ENCODE peak calls at places on chromosome 11, in eight cellular contexts. V is Karpas-422, E is GM23338, P is IMR-90, X is A549, N is neural progenitor cell, I is neuronal stem cell, C is HCT116. O is an unnamed sample.

GRCh38 chr11:95641506-95641905 is 148.1 kb downstream of the FAM76B start:
- DNase-seq in C (no peak), N (no peak), I (no peak), E (no peak), X (no peak), V (no peak), P (no peak), O (no peak)

GRCh38 chr11:35387341-35387982 is 31.9 kb downstream of the SLC1A2 start:
- DNase-seq in I (no peak), V (no peak), X (peak; percentile 41), C (no peak), P (peak; percentile 53), N (no peak), E (no peak), O (no peak)

GRCh38 chr11:33471541-33471940 is 214.4 kb downstream of the HIPK3 start:
- DNase-seq in E (no peak), N (no peak), X (no peak), P (no peak), I (no peak), V (no peak), C (no peak), O (no peak)

GRCh38 chr11:43508511-43508918 is 149.8 kb downstream of the TTC17 start:
- DNase-seq in E (no peak), N (no peak), I (no peak), P (peak; percentile 61), X (peak; percentile 19), V (no peak), C (no peak), O (no peak)

GRCh38 chr11:123083623-123084029 is 21.7 kb upstream of the HSPA8 start:
- DNase-seq in C (peak; percentile 85), N (no peak), P (peak; percentile 99), I (no peak), E (no peak), X (peak; percentile 88), V (no peak), O (no peak)

GRCh38 chr11:133818302-133818701 is 27.0 kb downstream of the SPATA19 start:
- DNase-seq in V (no peak), N (no peak), P (no peak), E (no peak), X (no peak), I (no peak), C (no peak), O (no peak)

GRCh38 chr11:5690736-5691135 is 1.1 kb downstream of the TRIM22 start:
- DNase-seq in C (no peak), V (peak; percentile 69), X (no peak), N (no peak), I (no peak), P (peak; percentile 13), E (no peak), O (peak; percentile 24)

GRCh38 chr11:78312712-78313111 is 104.9 kb downstream of the GAB2 start:
- DNase-seq in C (no peak), V (no peak), I (no peak), E (no peak), N (no peak), X (no peak), P (no peak), O (no peak)

GRCh38 chr11:58564226-58564625 is 11.4 kb downstream of the LPXN start:
- DNase-seq in E (no peak), P (no peak), I (no peak), X (no peak), N (no peak), C (no peak), V (no peak), O (no peak)

GRCh38 chr11:76791861-76792260 is 8.7 kb downstream of the TSKU start:
- DNase-seq in V (no peak), I (no peak), X (peak; percentile 79), N (no peak), C (no peak), P (peak; percentile 78), E (no peak), O (no peak)

GRCh38 chr11:93986716-93987115 is 34.4 kb upstream of the HEPHL1 start:
- DNase-seq in X (peak; percentile 14), N (no peak), P (peak; percentile 10), I (no peak), E (no peak), V (no peak), C (peak; percentile 8), O (no peak)

GRCh38 chr11:83292709-83293435 is 6.7 kb upstream of the CCDC90B start:
- DNase-seq in C (peak; percentile 39), E (peak; percentile 95), N (peak; percentile 85), V (peak; percentile 89), P (peak; percentile 73), X (peak; percentile 67), I (peak; percentile 58), O (peak; percentile 75)

GRCh38 chr11:66979336-66979980 is 4.4 kb downstream of the C11orf86 start:
- DNase-seq in X (no peak), C (no peak), V (no peak), N (no peak), E (no peak), I (no peak), P (no peak), O (no peak)

GRCh38 chr11:17845431-17845881 is 110.9 kb downstream of the KCNC1 start:
- DNase-seq in N (no peak), E (no peak), X (no peak), I (no peak), V (no peak), C (no peak), P (peak; percentile 91), O (no peak)

GRCh38 chr11:18703001-18703763 is 4.6 kb downstream of the TMEM86A start:
- DNase-seq in V (no peak), I (no peak), P (no peak), X (no peak), C (no peak), E (no peak), N (peak; percentile 23), O (no peak)

GRCh38 chr11:128726464-128727139 is 32.7 kb downstream of the FLI1 start:
- DNase-seq in C (no peak), N (no peak), I (no peak), V (peak; percentile 78), E (no peak), X (no peak), P (no peak), O (peak; percentile 79)

GRCh38 chr11:383431-383830 is 10.6 kb upstream of the PKP3 start:
- DNase-seq in E (no peak), P (no peak), V (no peak), I (no peak), X (no peak), N (no peak), C (no peak), O (no peak)

GRCh38 chr11:36744375-36745168 is 146.5 kb upstream of the RAG2 start:
- DNase-seq in C (peak; percentile 46), N (peak; percentile 85), X (peak; percentile 73), I (peak; percentile 69), E (peak; percentile 90), P (peak; percentile 66), V (peak; percentile 83), O (peak; percentile 47)

GRCh38 chr11:123000721-123001120 is 19.1 kb upstream of the BSX start:
- DNase-seq in E (no peak), N (no peak), C (no peak), P (no peak), I (no peak), V (no peak), X (no peak), O (no peak)

GRCh38 chr11:112822478-112823274 is 138.5 kb upstream of the NCAM1 start:
- DNase-seq in I (no peak), C (no peak), X (no peak), P (no peak), V (no peak), N (peak; percentile 82), E (peak; percentile 68), O (no peak)

GRCh38 chr11:62402226-62402625 is 16.6 kb upstream of the SCGB1A1 start:
- DNase-seq in V (no peak), P (no peak), I (no peak), N (no peak), X (no peak), C (no peak), E (no peak), O (no peak)

GRCh38 chr11:65793144-65793581 is 6.3 kb downstream of the OVOL1 start:
- DNase-seq in C (no peak), X (no peak), E (no peak), N (no peak), P (no peak), I (no peak), V (no peak), O (no peak)

GRCh38 chr11:118046051-118046963 is 30.6 kb upstream of the TMPRSS4 start:
- DNase-seq in C (no peak), I (no peak), N (no peak), V (no peak), E (no peak), P (no peak), X (no peak), O (no peak)

GRCh38 chr11:6898911-6899310 is 6.6 kb upstream of the OR2D2 start:
- DNase-seq in X (no peak), N (no peak), E (no peak), C (no peak), P (no peak), V (no peak), I (no peak), O (no peak)

GRCh38 chr11:126115253-126115540 is 52.5 kb upstream of the CDON start:
- DNase-seq in X (no peak), V (no peak), C (no peak), E (no peak), P (no peak), I (no peak), N (no peak), O (no peak)

GRCh38 chr11:72483412-72484186 is 49.3 kb upstream of the CLPB start:
- DNase-seq in N (no peak), C (no peak), P (peak; percentile 50), X (peak; percentile 10), I (no peak), E (no peak), V (no peak), O (no peak)
- H3K4me2 ChIP-seq in N (no peak overlapping the region), C (no peak overlapping the region), P (no peak overlapping the region), X (no peak overlapping the region), I (no peak overlapping the region), E (no peak overlapping the region), V (no peak overlapping the region), O (no peak overlapping the region)

GRCh38 chr11:92797874-92798273 is 171.6 kb upstream of the MTNR1B start:
- DNase-seq in N (no peak), P (no peak), V (no peak), I (no peak), X (no peak), E (no peak), C (no peak), O (no peak)
- H3K4me2 ChIP-seq in N (no peak overlapping the region), P (no peak overlapping the region), V (no peak overlapping the region), I (no peak overlapping the region), X (no peak overlapping the region), E (no peak overlapping the region), C (no peak overlapping the region), O (no peak overlapping the region)

GRCh38 chr11:121419839-121420238 is 32.3 kb upstream of the SORL1 start:
- DNase-seq in C (no peak), P (no peak), N (no peak), V (no peak), E (no peak), X (no peak), I (no peak), O (no peak)
- H3K4me2 ChIP-seq in C (no peak overlapping the region), P (no peak overlapping the region), N (no peak overlapping the region), V (no peak overlapping the region), E (no peak overlapping the region), X (no peak overlapping the region), I (no peak overlapping the region), O (peak overlapping the region; percentile 59)

DNA sequence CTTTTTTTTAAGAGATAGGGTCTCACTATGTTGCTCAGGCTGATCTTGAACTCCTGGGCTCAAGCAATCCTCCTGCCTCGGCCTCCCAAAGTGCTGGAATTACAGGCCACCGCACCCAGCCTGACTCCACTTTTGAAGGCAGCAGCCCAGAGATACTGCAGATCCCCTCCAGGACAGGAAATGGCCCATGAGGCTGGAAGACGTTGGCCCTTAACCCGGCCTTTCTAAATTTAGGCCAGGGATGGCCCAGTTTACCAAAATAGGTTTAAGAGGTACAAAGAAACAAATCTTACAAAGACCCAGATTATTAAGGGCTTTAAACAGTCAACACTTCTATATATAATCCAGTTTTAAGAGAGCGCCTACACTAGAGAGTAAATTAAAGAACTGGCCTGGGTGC is 32.2 kb downstream of the CPT1A start:
- DNase-seq in P (no peak), N (no peak), E (no peak), I (no peak), C (no peak), X (no peak), V (no peak), O (no peak)
- H3K4me2 ChIP-seq in P (no peak overlapping the region), N (no peak overlapping the region), E (no peak overlapping the region), I (no peak overlapping the region), C (no peak overlapping the region), X (no peak overlapping the region), V (no peak overlapping the region), O (no peak overlapping the region)

O was measured in OCI-LY7.